ENCODE peak calls at places on chromosomes 2 and 18, in seven cellular contexts. D is WERI-Rb-1, B is neural crest cell, A is prostate gland, Y is foreskin keratinocyte, R is AG10803, K is HCT116. U is an unnamed sample.

GRCh38 chr2:156598563-156598962 is 162.4 kb downstream of the GPD2 start:
- DNase-seq in D (no peak), B (no peak), A (no peak), Y (peak), R (no peak), K (no peak), U (no peak)

GRCh38 chr2:201171259-201171814 is 11.6 kb upstream of the CASP10 start:
- DNase-seq in D (no peak), B (no peak), A (no peak), Y (peak), R (no peak), K (no peak), U (no peak)

GRCh38 chr2:190656301-190656700 is 7.4 kb downstream of the NAB1 start:
- DNase-seq in D (no peak), B (no peak), A (no peak), Y (no peak), R (no peak), K (no peak), U (no peak)

GRCh38 chr2:144759746-144760145 is 239.8 kb upstream of the ZEB2 start:
- DNase-seq in D (no peak), B (no peak), A (no peak), Y (no peak), R (no peak), K (no peak), U (no peak)

GRCh38 chr2:149084924-149085795 is 46.7 kb downstream of the LYPD6B start:
- DNase-seq in D (no peak), B (no peak), A (no peak), Y (no peak), R (peak), K (no peak), U (no peak)

GRCh38 chr2:42568431-42569115 is at the start of gene MTA3:
- DNase-seq in D (peak), B (peak), A (peak), Y (no peak), R (peak), K (no peak), U (peak)

GRCh38 chr2:72750466-72750865 is 75.4 kb downstream of the EXOC6B start:
- DNase-seq in D (no peak), B (no peak), A (no peak), Y (no peak), R (no peak), K (no peak), U (no peak)

GRCh38 chr2:189116984-189117383 is 62.6 kb downstream of the COL5A2 start:
- DNase-seq in D (no peak), B (no peak), A (no peak), Y (no peak), R (peak), K (no peak), U (no peak)

GRCh38 chr18:49521251-49521650 is 34.2 kb upstream of the C18orf32 start:
- DNase-seq in D (peak), B (no peak), A (no peak), Y (no peak), R (no peak), K (peak), U (peak)

GRCh38 chr2:174035981-174036742 is 71.0 kb upstream of the SP3 start:
- DNase-seq in D (no peak), B (no peak), A (no peak), Y (no peak), R (peak), K (no peak), U (no peak)

GRCh38 chr2:128817171-128817570 is 498.5 kb upstream of the HS6ST1 start:
- DNase-seq in D (no peak), B (no peak), A (no peak), Y (no peak), R (no peak), K (no peak), U (no peak)

GRCh38 chr2:222547108-222547507 is 108.8 kb downstream of the FARSB start:
- DNase-seq in D (no peak), B (no peak), A (no peak), Y (peak), R (no peak), K (no peak), U (no peak)

GRCh38 chr2:101349893-101350662 is 37.2 kb downstream of the CREG2 start:
- DNase-seq in D (no peak), B (no peak), A (no peak), Y (peak), R (peak), K (no peak), U (no peak)

GRCh38 chr18:78073275-78073674 is 823.6 kb downstream of the GALR1 start:
- DNase-seq in D (no peak), B (no peak), A (no peak), Y (no peak), R (no peak), K (no peak), U (no peak)

GRCh38 chr18:53509886-53510285 is 714.6 kb downstream of the MBD2 start:
- DNase-seq in D (no peak), B (no peak), A (no peak), Y (no peak), R (no peak), K (no peak), U (no peak)

GRCh38 chr18:79373736-79374135 is 22.0 kb upstream of the NFATC1 start:
- DNase-seq in D (no peak), B (no peak), A (no peak), Y (no peak), R (no peak), K (no peak), U (no peak)

GRCh38 chr2:21165350-21165749 is 41.6 kb downstream of the TDRD15 start:
- DNase-seq in D (no peak), B (no peak), A (no peak), Y (no peak), R (no peak), K (no peak), U (no peak)

GRCh38 chr18:55234366-55235093 is 275.3 kb upstream of the CCDC68 start:
- DNase-seq in D (peak), B (peak), A (peak), Y (peak), R (peak), K (peak), U (peak)

GRCh38 chr2:172102159-172102857 is 392 bp downstream of the DLX2 start:
- DNase-seq in D (peak), B (no peak), A (no peak), Y (peak), R (peak), K (no peak), U (peak)

GRCh38 chr2:8645176-8645831 is 36.6 kb upstream of the ID2 start:
- DNase-seq in D (no peak), B (no peak), A (no peak), Y (no peak), R (no peak), K (no peak), U (no peak)

GRCh38 chr2:65429799-65430514 is 2.4 kb downstream of the SPRED2 start:
- DNase-seq in D (peak), B (no peak), A (peak), Y (peak), R (peak), K (no peak), U (peak)

GRCh38 chr2:185044323-185044874 is 446.1 kb downstream of the ZNF804A start:
- DNase-seq in D (peak), B (no peak), A (no peak), Y (no peak), R (no peak), K (no peak), U (no peak)

GRCh38 chr2:8135051-8135675 is 546.7 kb upstream of the ID2 start:
- DNase-seq in D (no peak), B (no peak), A (no peak), Y (no peak), R (no peak), K (no peak), U (no peak)

GRCh38 chr18:59055345-59056032 is 84.2 kb upstream of the SEC11C start:
- DNase-seq in D (peak), B (no peak), A (no peak), Y (no peak), R (no peak), K (no peak), U (no peak)

GRCh38 chr2:230920167-230920566 is 4.9 kb downstream of the GPR55 start:
- DNase-seq in D (no peak), B (no peak), A (no peak), Y (no peak), R (no peak), K (no peak), U (no peak)

GRCh38 chr18:10060469-10060782 is 146.6 kb downstream of the VAPA start:
- DNase-seq in D (peak), B (no peak), A (no peak), Y (no peak), R (no peak), K (no peak), U (no peak)

GRCh38 chr2:57450170-57450569 is 596.4 kb upstream of the VRK2 start:
- DNase-seq in D (no peak), B (no peak), A (no peak), Y (no peak), R (no peak), K (no peak), U (no peak)

GRCh38 chr2:14018620-14019019 is 613.9 kb upstream of the LRATD1 start:
- DNase-seq in D (no peak), B (no peak), A (no peak), Y (no peak), R (no peak), K (no peak), U (no peak)

GRCh38 chr18:63788447-63789096 is 13.4 kb downstream of the SERPINB7 start:
- DNase-seq in D (no peak), B (no peak), A (no peak), Y (peak), R (peak), K (peak), U (no peak)

GRCh38 chr18:75210274-75211001 is at the start of gene TSHZ1:
- DNase-seq in D (peak), B (no peak), A (peak), Y (peak), R (peak), K (peak), U (no peak)

GRCh38 chr18:7452331-7452730 is 114.8 kb upstream of the PTPRM start:
- DNase-seq in D (peak), B (peak), A (no peak), Y (no peak), R (peak), K (peak), U (peak)

GRCh38 chr2:186299610-186300009 is 186.4 kb upstream of the ZC3H15 start:
- DNase-seq in D (no peak), B (no peak), A (no peak), Y (no peak), R (no peak), K (no peak), U (no peak)

GRCh38 chr2:186429095-186429494 is 57.0 kb upstream of the ZC3H15 start:
- DNase-seq in D (no peak), B (no peak), A (no peak), Y (peak), R (peak), K (no peak), U (no peak)

GRCh38 chr2:236946871-236947270 is 138.8 kb upstream of the COPS8 start:
- DNase-seq in D (no peak), B (no peak), A (no peak), Y (no peak), R (no peak), K (no peak), U (no peak)

GRCh38 chr18:7593194-7593819 is 26.2 kb downstream of the PTPRM start:
- DNase-seq in D (no peak), B (no peak), A (no peak), Y (no peak), R (no peak), K (no peak), U (no peak)

GRCh38 chr2:200259577-200259957 is 46.9 kb upstream of the SPATS2L start:
- DNase-seq in D (no peak), B (no peak), A (peak), Y (peak), R (no peak), K (no peak), U (no peak)

GRCh38 chr2:237140689-237141285 is 55.1 kb downstream of the COPS8 start:
- DNase-seq in D (no peak), B (no peak), A (no peak), Y (no peak), R (no peak), K (no peak), U (no peak)

GRCh38 chr2:198657520-198658121 is 800.1 kb downstream of the SATB2 start:
- DNase-seq in D (peak), B (peak), A (no peak), Y (no peak), R (peak), K (peak), U (peak)

GRCh38 chr2:219836647-219837177 is 209.3 kb downstream of the SLC4A3 start:
- DNase-seq in D (peak), B (no peak), A (no peak), Y (no peak), R (peak), K (no peak), U (no peak)

DNA sequence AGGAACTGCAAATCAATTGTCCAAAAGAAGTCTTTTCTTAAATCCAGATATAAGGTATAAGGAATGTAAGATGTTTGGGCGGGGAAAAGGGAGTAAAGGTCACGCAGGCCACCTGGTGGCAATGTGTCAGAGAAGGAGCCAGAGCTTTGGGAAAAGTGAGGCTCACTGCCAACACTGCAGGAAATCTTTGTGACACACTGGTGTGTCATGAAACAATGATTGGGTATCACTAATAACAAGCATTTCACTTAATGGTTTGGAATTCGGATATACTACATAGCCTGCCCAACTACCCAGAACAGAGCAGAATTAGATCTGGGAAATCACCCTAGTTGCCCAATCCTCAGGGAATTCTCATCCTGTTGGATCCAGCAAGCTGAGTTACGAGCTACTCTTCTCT is 61.0 kb downstream of the RBMS1 start:
- DNase-seq in D (no peak), B (no peak), A (no peak), Y (peak), R (peak), K (peak), U (no peak)
- TF ChIP-seq CTCF in D (no peak), B (no peak), A (no peak), Y (peak), R (no peak), K (peak), U (no peak)

GRCh38 chr2:44668336-44668735 is 273.2 kb upstream of the SIX3 start:
- DNase-seq in D (peak), B (no peak), A (no peak), Y (no peak), R (no peak), K (peak), U (no peak)
- TF ChIP-seq CTCF in D (peak), B (no peak), A (no peak), Y (peak), R (peak), K (peak), U (no peak)

DNA sequence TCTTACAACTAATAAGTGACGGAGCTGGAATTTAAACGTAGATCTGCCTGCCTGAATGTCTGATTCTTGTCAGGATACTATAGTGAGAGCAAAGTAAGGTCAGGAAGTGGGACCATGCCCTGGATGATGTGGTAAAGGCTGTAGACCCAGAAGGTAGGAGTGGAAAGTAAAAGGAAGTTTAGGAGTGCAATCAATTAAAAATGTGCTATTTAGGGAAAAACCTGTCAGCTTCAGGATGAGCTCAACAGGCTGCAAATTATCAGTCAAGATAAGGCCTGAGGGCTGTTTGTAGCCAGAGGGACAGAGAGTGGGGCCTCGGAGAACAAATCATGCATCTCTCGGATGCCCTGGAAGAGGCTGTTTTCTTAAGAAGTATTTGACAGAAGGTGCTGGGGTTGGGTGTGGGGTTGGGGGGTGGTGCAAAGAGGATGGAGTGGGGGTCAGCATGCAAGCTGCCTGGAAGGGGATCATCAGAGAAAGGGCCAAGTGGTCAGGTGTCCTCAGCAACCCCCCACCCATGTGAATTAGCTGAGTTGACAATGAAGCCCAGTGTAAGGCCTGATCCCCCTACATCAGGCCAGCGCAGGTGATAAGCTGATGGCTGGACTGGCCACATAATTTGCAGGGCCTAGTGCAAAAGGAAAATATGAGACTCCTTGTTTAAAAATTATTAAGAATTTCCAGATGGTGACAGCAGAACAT is 53.2 kb upstream of the MAPRE3 start:
- DNase-seq in D (peak), B (no peak), A (no peak), Y (no peak), R (no peak), K (no peak), U (no peak)
- TF ChIP-seq CTCF in D (no peak), B (no peak), A (no peak), Y (no peak), R (no peak), K (no peak), U (no peak)

GRCh38 chr2:48725696-48726494 is 29.6 kb downstream of the LHCGR start:
- DNase-seq in D (peak), B (no peak), A (no peak), Y (no peak), R (no peak), K (no peak), U (no peak)

GRCh38 chr2:48728295-48728694 is 27.2 kb downstream of the LHCGR start:
- DNase-seq in D (no peak), B (no peak), A (no peak), Y (no peak), R (no peak), K (no peak), U (no peak)

GRCh38 chr2:48724278-48724677 is 31.2 kb downstream of the LHCGR start:
- DNase-seq in D (no peak), B (no peak), A (no peak), Y (no peak), R (no peak), K (no peak), U (no peak)

GRCh38 chr2:48728827-48729226 is 26.7 kb downstream of the LHCGR start:
- DNase-seq in D (no peak), B (no peak), A (no peak), Y (no peak), R (no peak), K (no peak), U (no peak)

DNA sequence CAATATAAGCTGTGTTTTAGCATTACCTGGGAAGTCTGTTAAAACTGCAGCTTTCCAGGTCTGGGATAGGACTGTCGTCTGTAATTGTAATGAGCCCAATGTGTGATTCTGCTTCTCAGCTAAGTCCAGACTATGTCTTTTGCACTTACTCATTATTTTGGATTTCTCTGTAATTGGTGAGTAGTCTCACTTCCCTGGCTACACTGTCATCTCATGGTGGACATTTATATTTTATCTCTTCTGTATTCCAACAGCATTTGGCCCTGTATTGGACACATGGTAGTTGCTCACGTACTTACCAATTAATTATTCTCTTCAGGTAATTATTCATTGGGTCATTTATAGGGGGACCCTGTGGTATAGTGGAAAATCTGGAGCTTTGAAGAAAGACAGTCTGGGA is 28.0 kb downstream of the LHCGR start:
- DNase-seq in D (no peak), B (no peak), A (no peak), Y (no peak), R (peak), K (no peak), U (no peak)
- TF ChIP-seq CTCF in D (peak), B (peak), A (no peak), Y (no peak), R (peak), K (no peak), U (no peak)

GRCh38 chr2:38076250-38076709 is 329 bp upstream of the CYP1B1 start:
- DNase-seq in D (peak), B (peak), A (peak), Y (peak), R (peak), K (peak), U (peak)
- TF ChIP-seq CTCF in D (no peak), B (peak), A (no peak), Y (peak), R (peak), K (peak), U (peak)

DNA sequence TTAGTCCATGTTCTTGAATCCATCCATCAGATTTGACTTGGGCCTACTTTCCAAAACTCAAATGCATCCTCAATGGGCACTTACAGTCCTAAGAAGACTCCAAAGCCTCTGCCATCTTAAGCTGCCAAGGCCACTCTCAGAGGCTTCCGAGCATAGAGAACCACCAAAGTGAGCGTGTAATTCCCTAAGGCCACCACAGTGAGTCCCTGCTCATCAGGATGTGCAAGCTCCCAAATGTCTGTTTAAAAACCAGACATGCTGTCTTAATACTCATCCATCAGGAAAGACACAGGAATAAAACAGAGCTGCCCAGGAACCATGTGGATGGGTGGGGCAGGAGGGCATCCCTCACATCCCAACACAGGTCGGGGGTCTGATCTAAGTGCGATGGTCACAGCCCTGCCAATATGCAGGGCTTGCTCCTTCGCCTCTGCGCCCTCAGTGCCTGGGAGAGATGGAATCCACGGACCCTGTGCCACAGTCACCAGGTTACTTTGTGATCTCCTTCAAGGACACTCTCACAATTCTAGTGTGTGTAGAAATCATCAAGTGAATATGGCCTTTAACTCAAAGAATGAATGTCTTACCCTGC is 80.4 kb downstream of the POLR1A start:
- DNase-seq in D (no peak), B (no peak), A (no peak), Y (no peak), R (peak), K (no peak), U (no peak)
- TF ChIP-seq CTCF in D (peak), B (peak), A (no peak), Y (peak), R (peak), K (peak), U (peak)

GRCh38 chr2:104804148-104804890 is 49.6 kb upstream of the POU3F3 start:
- DNase-seq in D (no peak), B (no peak), A (no peak), Y (no peak), R (peak), K (no peak), U (no peak)
- TF ChIP-seq CTCF in D (no peak), B (no peak), A (no peak), Y (peak), R (peak), K (no peak), U (no peak)

DNA sequence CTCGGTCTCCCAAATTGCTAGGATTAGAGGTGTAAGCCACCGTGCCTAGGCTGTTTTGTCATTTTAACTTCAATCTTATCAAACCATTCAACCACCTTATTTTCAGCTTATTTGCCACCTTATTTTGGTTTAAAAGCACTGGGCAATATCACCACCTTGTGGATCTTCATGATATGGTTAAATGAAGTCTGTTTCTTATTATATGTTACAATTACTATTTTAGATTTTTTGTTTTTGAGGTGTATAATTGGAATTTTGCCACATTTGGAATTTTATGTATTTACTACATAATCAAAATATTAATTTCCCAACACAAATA is 43.8 kb upstream of the SCN9A start:
- DNase-seq in D (no peak), B (no peak), A (no peak), Y (peak), R (peak), K (peak), U (no peak)
- TF ChIP-seq CTCF in D (no peak), B (peak), A (no peak), Y (peak), R (peak), K (peak), U (peak)

GRCh38 chr2:147829106-147829505 is 15.7 kb upstream of the ACVR2A start:
- DNase-seq in D (no peak), B (no peak), A (no peak), Y (peak), R (peak), K (peak), U (no peak)
- TF ChIP-seq CTCF in D (no peak), B (no peak), A (no peak), Y (no peak), R (no peak), K (no peak), U (no peak)